ENCODE peak calls at places on chromosomes 1 and 21, in four cellular contexts. J is BE2C, T is testis, A is pancreas. Q is an unnamed sample.

GRCh38 chr1:95384570-95384969 is 150.6 kb downstream of the RWDD3 start:
- DNase-seq in T (peak; percentile 31), A (no peak), J (no peak), Q (no peak)

GRCh38 chr21:26366781-26367180 is 196.2 kb upstream of the APP start:
- DNase-seq in A (no peak), J (no peak), T (no peak), Q (peak; percentile 3)

GRCh38 chr1:206896261-206896660 is 982 bp upstream of the IL24 start:
- DNase-seq in A (no peak), T (no peak), J (no peak), Q (no peak)

GRCh38 chr1:17437260-17438175 is 2.0 kb downstream of the RCC2 start:
- DNase-seq in A (peak; percentile 55), T (peak; percentile 48), J (peak; percentile 44), Q (no peak)

GRCh38 chr21:27300770-27301169 is 333.9 kb upstream of the ADAMTS5 start:
- DNase-seq in A (no peak), J (no peak), T (no peak), Q (peak; percentile 56)

GRCh38 chr1:219312967-219313366 is 139.3 kb downstream of the LYPLAL1 start:
- DNase-seq in J (no peak), A (no peak), T (no peak), Q (peak; percentile 66)

GRCh38 chr1:76073471-76073870 is 1.1 kb upstream of the ST6GALNAC3 start:
- DNase-seq in T (no peak), A (no peak), J (no peak), Q (peak; percentile 78)

GRCh38 chr1:184531296-184531695 is 144.5 kb downstream of the C1orf21 start:
- DNase-seq in T (no peak), J (no peak), A (no peak), Q (no peak)

GRCh38 chr1:221458430-221459156 is 283.3 kb downstream of the DUSP10 start:
- DNase-seq in A (no peak), J (no peak), T (no peak), Q (peak; percentile 86)

GRCh38 chr1:77953907-77954306 is 25.0 kb downstream of the FUBP1 start:
- DNase-seq in T (no peak), A (no peak), J (no peak), Q (no peak)

GRCh38 chr1:38953433-38953860 is 11.8 kb upstream of the RHBDL2 start:
- DNase-seq in A (no peak), J (no peak), T (no peak), Q (peak; percentile 5)

GRCh38 chr1:157403203-157403602 is 149.1 kb downstream of the FCRL5 start:
- DNase-seq in T (no peak), J (no peak), A (no peak), Q (no peak)

GRCh38 chr1:99820546-99820945 is 29.6 kb upstream of the AGL start:
- DNase-seq in T (no peak), J (no peak), A (no peak), Q (no peak)

GRCh38 chr1:224880593-224881307 is 48.7 kb upstream of the DNAH14 start:
- DNase-seq in J (no peak), T (no peak), A (no peak), Q (no peak)

GRCh38 chr1:214008791-214009612 is 21.2 kb downstream of the PROX1 start:
- DNase-seq in A (no peak), T (no peak), J (no peak), Q (no peak)

GRCh38 chr1:192577145-192578140 is 1.9 kb downstream of the RGS1 start:
- DNase-seq in J (no peak), A (no peak), T (no peak), Q (no peak)

GRCh38 chr1:7264101-7264500 is 478.8 kb downstream of the CAMTA1 start:
- DNase-seq in J (no peak), A (no peak), T (no peak), Q (no peak)

GRCh38 chr1:201140235-201140940 is 13.4 kb upstream of the ASCL5 start:
- DNase-seq in J (no peak), T (no peak), A (no peak), Q (no peak)

GRCh38 chr1:29324771-29325351 is 88.5 kb downstream of the PTPRU start:
- DNase-seq in A (no peak), J (no peak), T (peak; percentile 73), Q (no peak)

GRCh38 chr1:78587213-78587612 is 33.0 kb upstream of the IFI44L start:
- DNase-seq in A (no peak), J (no peak), T (no peak), Q (no peak)

GRCh38 chr1:67723620-67724019 is 38.6 kb downstream of the GADD45A start:
- DNase-seq in A (no peak), T (no peak), J (no peak), Q (peak; percentile 58)

GRCh38 chr1:27569088-27569459 is 34.9 kb downstream of the AHDC1 start:
- DNase-seq in J (no peak), A (no peak), T (no peak), Q (no peak)

GRCh38 chr21:36704281-36704957 is 5.5 kb downstream of the SIM2 start:
- DNase-seq in T (no peak), A (no peak), J (no peak), Q (no peak)

GRCh38 chr1:226763741-226764264 is 24.7 kb upstream of the ITPKB start:
- DNase-seq in A (no peak), J (no peak), T (no peak), Q (peak; percentile 91)

GRCh38 chr1:9346566-9346965 is 53.9 kb downstream of the SPSB1 start:
- DNase-seq in T (no peak), A (peak; percentile 66), J (no peak), Q (no peak)

DNA sequence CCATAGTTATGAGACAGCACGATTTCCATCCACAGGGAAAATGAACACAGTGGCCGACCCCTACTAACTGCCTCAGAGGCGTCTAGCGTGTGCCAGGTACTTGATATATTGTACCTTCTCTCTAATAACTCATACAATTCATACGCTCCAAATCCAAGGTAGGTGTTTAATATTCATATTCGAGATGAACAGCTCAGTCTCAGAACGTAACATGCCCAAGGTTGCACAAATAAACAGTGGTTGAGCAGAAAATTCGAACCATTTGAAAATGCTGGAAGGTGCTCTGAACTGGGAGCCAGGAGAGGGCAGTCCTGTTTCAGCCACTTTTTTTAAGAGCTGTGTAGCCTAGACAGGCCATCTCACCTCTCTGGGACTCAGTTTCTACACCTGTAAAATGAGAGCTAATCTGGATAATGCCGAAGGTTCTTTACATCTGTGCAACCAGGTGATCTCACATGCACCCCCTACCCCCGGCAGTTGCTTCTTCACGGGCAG is 7.9 kb downstream of the SLC45A3 start:
- DNase-seq in J (no peak), A (no peak), T (no peak), Q (no peak)
- TF ChIP-seq CTCF in J (no peak), A (no peak), T (no peak), Q (no peak)

GRCh38 chr1:111516008-111516535 is 12.6 kb upstream of the ADORA3 start:
- DNase-seq in J (no peak), T (peak; percentile 55), A (no peak), Q (peak; percentile 53)
- TF ChIP-seq CTCF in J (peak; percentile 44), T (peak; percentile 20), A (no peak), Q (peak; percentile 79)

DNA sequence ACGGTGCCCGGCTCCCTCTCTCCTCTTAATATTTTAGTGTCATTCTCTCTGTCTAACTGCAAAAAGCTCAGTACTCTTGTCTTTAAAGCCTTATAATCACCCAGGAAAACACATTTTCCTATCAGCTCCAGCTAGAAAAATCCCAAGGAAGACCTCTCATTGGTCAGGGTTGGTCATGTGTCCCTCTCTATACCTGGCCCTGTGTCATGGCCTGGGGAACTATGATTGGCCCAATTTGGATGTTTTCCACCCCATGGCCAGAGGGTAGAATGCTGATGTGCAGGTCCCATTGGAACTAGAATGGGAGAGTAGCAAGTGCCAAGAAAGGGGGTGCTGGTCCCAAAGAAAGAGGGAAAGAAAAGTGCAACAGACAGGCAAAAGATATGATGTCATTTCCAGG is 27.3 kb downstream of the CAMK2N1 start:
- DNase-seq in J (no peak), A (no peak), T (no peak), Q (no peak)
- TF ChIP-seq CTCF in J (no peak), A (no peak), T (no peak), Q (no peak)

GRCh38 chr1:154730986-154731489 is 123.1 kb upstream of the ADAR start:
- DNase-seq in A (no peak), J (no peak), T (peak; percentile 30), Q (no peak)
- TF ChIP-seq CTCF in A (no peak), J (no peak), T (no peak), Q (no peak)

DNA sequence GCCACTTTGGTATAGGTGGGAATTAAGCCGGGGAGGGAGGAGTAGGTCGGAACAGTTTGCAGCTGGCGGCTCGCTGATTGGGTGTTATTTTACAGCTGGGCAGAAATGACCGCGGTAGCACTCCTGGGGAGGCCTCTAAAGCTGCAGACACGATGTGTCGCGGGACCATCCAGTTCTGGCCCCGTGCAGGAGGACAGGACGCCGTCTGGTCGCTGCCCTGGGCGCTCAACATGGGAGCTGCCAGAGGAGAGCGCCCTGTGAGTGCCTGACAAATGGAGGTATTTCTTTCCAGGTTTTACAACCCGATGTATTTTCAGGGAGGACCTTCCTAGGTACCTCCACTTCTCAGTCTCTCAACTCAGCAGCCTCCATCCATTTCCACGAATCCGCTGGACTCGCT is 46.2 kb downstream of the CDC7 start:
- DNase-seq in T (peak; percentile 20), A (no peak), J (no peak), Q (no peak)
- TF ChIP-seq CTCF in T (no peak), A (no peak), J (no peak), Q (no peak)

GRCh38 chr21:40845621-40846020 is 1.3 kb downstream of the DSCAM start:
- DNase-seq in A (no peak), T (no peak), J (no peak), Q (peak; percentile 40)

GRCh38 chr21:40842197-40842552 is 4.8 kb downstream of the DSCAM start:
- DNase-seq in J (no peak), A (no peak), T (no peak), Q (no peak)

GRCh38 chr21:40846566-40847411 is at the start of gene DSCAM:
- DNase-seq in T (peak; percentile 22), J (no peak), A (no peak), Q (no peak)

GRCh38 chr21:40846057-40846456 is 901 bp downstream of the DSCAM start:
- DNase-seq in A (no peak), J (no peak), T (no peak), Q (no peak)

GRCh38 chr21:40844935-40845334 is 2.0 kb downstream of the DSCAM start:
- DNase-seq in T (no peak), A (no peak), J (no peak), Q (no peak)
- TF ChIP-seq CTCF in T (no peak), A (no peak), J (no peak), Q (no peak)